ENCODE peak calls at places on chromosome 1, in five cellular contexts. D, Q, L, C and O are unnamed samples.

GRCh38 chr1:180188103-180188506 is 33.4 kb downstream of the QSOX1 start:
- DNase-seq in L (no peak), D (peak), Q (no peak), C (peak), O (peak)

GRCh38 chr1:10674222-10674621 is 122.2 kb downstream of the CASZ1 start:
- DNase-seq in D (no peak), Q (no peak), C (no peak), L (no peak), O (no peak)

GRCh38 chr1:59290173-59290954 is 6.5 kb upstream of the FGGY start:
- DNase-seq in D (no peak), C (peak), L (peak), Q (peak), O (peak)

GRCh38 chr1:55250399-55251075 is 35.4 kb upstream of the USP24 start:
- DNase-seq in L (no peak), D (no peak), Q (no peak), C (no peak), O (no peak)

GRCh38 chr1:28750330-28750729 is 13.6 kb downstream of the YTHDF2 start:
- DNase-seq in Q (no peak), L (no peak), C (no peak), D (no peak), O (no peak)

GRCh38 chr1:160474392-160475242 is 48.4 kb downstream of the SLAMF6 start:
- DNase-seq in Q (no peak), D (no peak), C (no peak), L (no peak), O (no peak)

GRCh38 chr1:2638466-2639115 is 5.8 kb upstream of the MMEL1 start:
- DNase-seq in C (no peak), L (no peak), Q (no peak), D (no peak), O (no peak)

GRCh38 chr1:244054247-244054923 is 3.3 kb downstream of the ZBTB18 start:
- DNase-seq in Q (no peak), D (no peak), L (no peak), C (no peak), O (no peak)

GRCh38 chr1:104132386-104132973 is 382.8 kb downstream of the AMY1C start:
- DNase-seq in C (no peak), L (no peak), Q (no peak), D (no peak), O (peak)

GRCh38 chr1:228109073-228109961 is at the start of gene MRPL55:
- DNase-seq in D (peak), L (peak), C (peak), Q (peak), O (peak)

GRCh38 chr1:175192630-175193338 is at the start of gene KIAA0040:
- DNase-seq in L (peak), Q (peak), C (peak), D (no peak), O (peak)

GRCh38 chr1:183023146-183023600 is at the start of gene LAMC1:
- DNase-seq in C (peak), Q (peak), L (peak), D (no peak), O (peak)

GRCh38 chr1:68963353-68963752 is 466.5 kb upstream of the DEPDC1 start:
- DNase-seq in D (no peak), L (no peak), Q (no peak), C (no peak), O (no peak)

GRCh38 chr1:117436528-117436927 is 69.3 kb downstream of the MAN1A2 start:
- DNase-seq in L (no peak), D (no peak), Q (no peak), C (no peak), O (no peak)

GRCh38 chr1:1599030-1599916 is 662 bp downstream of the FNDC10 start:
- DNase-seq in L (no peak), Q (no peak), D (no peak), C (peak), O (peak)
- TF ChIP-seq CTCF in L (no peak), Q (no peak), D (no peak), C (no peak), O (peak)

GRCh38 chr1:196143602-196144342 is 464.5 kb downstream of the KCNT2 start:
- DNase-seq in C (no peak), Q (no peak), D (no peak), L (no peak), O (no peak)
- TF ChIP-seq CTCF in C (no peak), Q (no peak), D (peak), L (no peak), O (no peak)

DNA sequence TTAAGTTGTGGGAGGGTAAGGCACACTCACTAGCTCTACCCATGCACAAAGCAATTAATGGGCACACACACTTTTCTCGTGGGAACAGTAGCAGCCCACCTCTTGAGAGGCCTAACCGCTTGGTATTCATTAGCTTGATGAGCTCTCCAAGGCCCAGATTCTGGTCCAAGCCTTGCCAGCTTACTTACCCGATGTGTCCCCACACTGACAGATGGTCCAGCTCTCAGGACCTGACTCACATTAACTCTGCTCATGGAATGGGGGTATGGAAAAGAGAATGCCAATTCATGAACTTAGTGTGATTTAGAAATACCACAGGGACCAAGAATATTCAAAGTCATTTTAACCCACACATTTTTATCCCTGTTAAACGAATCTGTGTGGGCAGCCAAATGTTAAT is 106.8 kb upstream of the CACHD1 start:
- DNase-seq in C (no peak), L (no peak), Q (no peak), D (no peak), O (no peak)
- TF ChIP-seq CTCF in C (no peak), L (no peak), Q (no peak), D (no peak), O (no peak)

GRCh38 chr1:232627645-232628334 is 2.1 kb downstream of the SIPA1L2 start:
- DNase-seq in C (peak), D (no peak), L (no peak), Q (no peak), O (no peak)
- TF ChIP-seq CTCF in C (peak), D (no peak), L (no peak), Q (no peak), O (no peak)

GRCh38 chr1:48027533-48027835 is 30.3 kb upstream of the TRABD2B start:
- DNase-seq in L (no peak), C (no peak), Q (no peak), D (no peak), O (no peak)
- TF ChIP-seq CTCF in L (no peak), C (no peak), Q (no peak), D (no peak), O (no peak)

GRCh38 chr1:154417338-154417608 is 12.1 kb downstream of the IL6R start:
- DNase-seq in C (no peak), D (no peak), Q (no peak), L (no peak), O (no peak)

GRCh38 chr1:154418898-154419619 is 13.9 kb downstream of the IL6R start:
- DNase-seq in L (no peak), C (no peak), Q (no peak), D (no peak), O (no peak)

GRCh38 chr1:154419620-154420020 is 14.5 kb downstream of the IL6R start:
- DNase-seq in Q (peak), D (no peak), C (peak), L (peak), O (no peak)

GRCh38 chr1:154416496-154417337 is 11.6 kb downstream of the IL6R start:
- DNase-seq in Q (no peak), L (no peak), D (no peak), C (no peak), O (no peak)

DNA sequence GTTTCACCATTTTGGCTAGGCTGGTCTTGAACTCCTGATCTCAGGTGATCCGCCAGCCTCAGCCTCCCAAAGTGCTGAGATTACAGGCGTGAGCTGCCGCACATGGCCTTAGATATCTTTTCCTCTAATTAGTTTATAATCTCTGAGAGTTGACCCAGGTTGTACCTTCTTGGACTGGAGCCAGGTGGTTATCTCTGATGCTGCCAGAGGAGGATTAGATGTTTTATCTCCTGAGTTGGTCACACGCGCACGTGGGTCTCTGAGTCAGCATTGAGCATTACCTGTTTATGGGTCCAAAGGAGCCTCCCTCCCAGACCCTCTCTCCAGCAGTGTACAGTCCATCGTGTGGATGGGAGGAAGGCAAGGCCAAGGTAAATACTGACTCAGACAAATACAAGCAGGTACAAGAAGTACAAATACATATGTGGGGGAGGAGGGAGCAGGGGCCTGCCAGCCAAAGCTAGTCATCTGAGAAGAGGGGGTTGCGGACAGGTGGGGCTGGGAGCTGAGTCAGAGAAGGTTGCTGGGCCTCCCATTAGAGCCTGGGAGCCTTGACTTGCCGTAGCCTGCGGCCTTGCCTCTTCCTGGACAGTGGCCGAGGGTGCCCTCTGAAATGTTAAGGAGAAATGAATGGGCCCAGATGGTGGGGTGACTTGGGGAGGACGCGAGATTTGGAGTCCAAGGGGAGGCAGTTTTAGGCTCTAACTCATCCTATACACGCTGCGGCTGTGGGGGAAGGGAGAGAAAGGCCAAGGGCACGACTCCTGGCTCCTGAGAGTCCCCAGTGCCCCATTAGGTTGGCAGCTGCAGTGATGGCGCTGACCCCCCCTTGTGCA is 13.1 kb downstream of the IL6R start:
- DNase-seq in D (no peak), L (peak), Q (peak), C (peak), O (no peak)
- TF ChIP-seq CTCF in D (no peak), L (no peak), Q (no peak), C (no peak), O (no peak)